ENCODE peak calls at places on chromosomes 11 and 22, in nine cellular contexts. R is stimulated activated CD4-positive, alpha-beta T cell treated with anti-CD3 and anti-CD28 coated beads, TNF-alpha, amount 100 ng/mL, for 48 hours; D is cardiac septum; F is AG09319; A is nucleus accumbens; Y is cardiac fibroblast; O is activated CD8-positive, alpha-beta memory T cell treated with anti-CD3 and anti-CD28 coated beads for 24 hours; T is body of pancreas; U is thoracic aorta. B is an unnamed sample.

GRCh38 chr22:39908121-39908520 is 7.2 kb downstream of the GRAP2 start:
- DNase-seq in R (no peak), D (no peak), F (no peak), A (no peak), Y (no peak), O (no peak), T (no peak), U (no peak), B (no peak)

GRCh38 chr11:64834723-64835615 is 9.5 kb downstream of the CDC42BPG start:
- DNase-seq in R (no peak), D (no peak), F (no peak), A (no peak), Y (peak), O (no peak), T (peak), U (no peak), B (peak)

GRCh38 chr11:44775366-44776356 is 48.9 kb downstream of the TSPAN18 start:
- DNase-seq in R (peak), D (peak), F (no peak), A (no peak), Y (peak), O (peak), T (peak), U (no peak), B (peak)

GRCh38 chr11:130858215-130858614 is 58.1 kb downstream of the SNX19 start:
- DNase-seq in R (no peak), D (no peak), F (no peak), A (no peak), Y (no peak), O (no peak), T (peak), U (no peak), B (no peak)

GRCh38 chr11:69312418-69313399 is 18.8 kb downstream of the MYEOV start:
- DNase-seq in R (no peak), D (peak), F (no peak), A (no peak), Y (peak), O (no peak), T (peak), U (no peak), B (peak)

GRCh38 chr11:122642971-122643370 is 12.6 kb upstream of the UBASH3B start:
- DNase-seq in R (no peak), D (peak), F (no peak), A (no peak), Y (no peak), O (no peak), T (no peak), U (no peak), B (peak)

GRCh38 chr11:126267650-126268049 is 1.0 kb downstream of the SRPRA start:
- DNase-seq in R (no peak), D (no peak), F (no peak), A (no peak), Y (no peak), O (no peak), T (peak), U (no peak), B (no peak)

GRCh38 chr22:50699001-50699753 is 26.6 kb downstream of the SHANK3 start:
- DNase-seq in R (no peak), D (peak), F (no peak), A (no peak), Y (no peak), O (no peak), T (peak), U (no peak), B (no peak)

GRCh38 chr11:94845622-94846021 is 77.5 kb downstream of the AMOTL1 start:
- DNase-seq in R (no peak), D (no peak), F (no peak), A (no peak), Y (peak), O (no peak), T (peak), U (no peak), B (peak)

B was measured in MG63.